ENCODE peak calls at places on chromosomes 12 and 14, in seven cellular contexts. One of them, this sample, is unnamed.

GRCh38 chr14:66228267-66228970 is 257.8 kb upstream of the CCDC196 start:
- DNase-seq in stimulated activated CD4-positive, alpha-beta T cell treated with anti-CD3 and anti-CD28 coated beads, Interleukin-1b, Interleukin-23, amount 100 ng/mL, for 1 hour: no peak
- DNase-seq in CD4-positive, alpha-beta T cell: no peak
- DNase-seq in activated naive CD4-positive, alpha-beta T cell treated with anti-CD3 and anti-CD28 coated beads, Interleukin-2, amount 10 ng/mL, durations not matched to agents 7 days and 5 days: no peak
- DNase-seq in AML-193: no peak
- DNase-seq in lung: no peak
- DNase-seq in IMR-90: no peak
- DNase-seq in this sample: no peak

GRCh38 chr14:42854061-42854460 is 1247.4 kb downstream of the LRFN5 start:
- DNase-seq in AML-193: no peak
- DNase-seq in stimulated activated CD4-positive, alpha-beta T cell treated with anti-CD3 and anti-CD28 coated beads, Interleukin-1b, Interleukin-23, amount 100 ng/mL, for 1 hour: no peak
- DNase-seq in CD4-positive, alpha-beta T cell: no peak
- DNase-seq in lung: no peak
- DNase-seq in IMR-90: peak
- DNase-seq in activated naive CD4-positive, alpha-beta T cell treated with anti-CD3 and anti-CD28 coated beads, Interleukin-2, amount 10 ng/mL, durations not matched to agents 7 days and 5 days: no peak
- DNase-seq in this sample: no peak

GRCh38 chr14:73757876-73758391 is 43.8 kb upstream of the PNMA1 start:
- DNase-seq in IMR-90: no peak
- DNase-seq in CD4-positive, alpha-beta T cell: no peak
- DNase-seq in lung: no peak
- DNase-seq in activated naive CD4-positive, alpha-beta T cell treated with anti-CD3 and anti-CD28 coated beads, Interleukin-2, amount 10 ng/mL, durations not matched to agents 7 days and 5 days: no peak
- DNase-seq in AML-193: no peak
- DNase-seq in stimulated activated CD4-positive, alpha-beta T cell treated with anti-CD3 and anti-CD28 coated beads, Interleukin-1b, Interleukin-23, amount 100 ng/mL, for 1 hour: no peak
- DNase-seq in this sample: no peak

GRCh38 chr12:3273409-3273853 is 196.3 kb downstream of the TSPAN9 start:
- DNase-seq in IMR-90: peak
- DNase-seq in AML-193: no peak
- DNase-seq in stimulated activated CD4-positive, alpha-beta T cell treated with anti-CD3 and anti-CD28 coated beads, Interleukin-1b, Interleukin-23, amount 100 ng/mL, for 1 hour: no peak
- DNase-seq in activated naive CD4-positive, alpha-beta T cell treated with anti-CD3 and anti-CD28 coated beads, Interleukin-2, amount 10 ng/mL, durations not matched to agents 7 days and 5 days: no peak
- DNase-seq in lung: no peak
- DNase-seq in CD4-positive, alpha-beta T cell: no peak
- DNase-seq in this sample: no peak

GRCh38 chr12:1474567-1475153 is 119.7 kb downstream of the FBXL14 start:
- DNase-seq in CD4-positive, alpha-beta T cell: no peak
- DNase-seq in lung: no peak
- DNase-seq in AML-193: no peak
- DNase-seq in activated naive CD4-positive, alpha-beta T cell treated with anti-CD3 and anti-CD28 coated beads, Interleukin-2, amount 10 ng/mL, durations not matched to agents 7 days and 5 days: no peak
- DNase-seq in IMR-90: peak
- DNase-seq in stimulated activated CD4-positive, alpha-beta T cell treated with anti-CD3 and anti-CD28 coated beads, Interleukin-1b, Interleukin-23, amount 100 ng/mL, for 1 hour: no peak
- DNase-seq in this sample: no peak

GRCh38 chr14:60651936-60652673 is 2.8 kb upstream of the SIX1 start:
- DNase-seq in AML-193: no peak
- DNase-seq in stimulated activated CD4-positive, alpha-beta T cell treated with anti-CD3 and anti-CD28 coated beads, Interleukin-1b, Interleukin-23, amount 100 ng/mL, for 1 hour: no peak
- DNase-seq in IMR-90: peak
- DNase-seq in activated naive CD4-positive, alpha-beta T cell treated with anti-CD3 and anti-CD28 coated beads, Interleukin-2, amount 10 ng/mL, durations not matched to agents 7 days and 5 days: no peak
- DNase-seq in lung: no peak
- DNase-seq in CD4-positive, alpha-beta T cell: no peak
- DNase-seq in this sample: no peak

GRCh38 chr12:12798480-12798879 is 13.0 kb downstream of the APOLD1 start:
- DNase-seq in CD4-positive, alpha-beta T cell: no peak
- DNase-seq in AML-193: no peak
- DNase-seq in lung: no peak
- DNase-seq in stimulated activated CD4-positive, alpha-beta T cell treated with anti-CD3 and anti-CD28 coated beads, Interleukin-1b, Interleukin-23, amount 100 ng/mL, for 1 hour: no peak
- DNase-seq in IMR-90: no peak
- DNase-seq in activated naive CD4-positive, alpha-beta T cell treated with anti-CD3 and anti-CD28 coated beads, Interleukin-2, amount 10 ng/mL, durations not matched to agents 7 days and 5 days: no peak
- DNase-seq in this sample: no peak

GRCh38 chr12:132168311-132169031 is 24.2 kb downstream of the NOC4L start:
- DNase-seq in AML-193: no peak
- DNase-seq in CD4-positive, alpha-beta T cell: no peak
- DNase-seq in activated naive CD4-positive, alpha-beta T cell treated with anti-CD3 and anti-CD28 coated beads, Interleukin-2, amount 10 ng/mL, durations not matched to agents 7 days and 5 days: no peak
- DNase-seq in lung: no peak
- DNase-seq in stimulated activated CD4-positive, alpha-beta T cell treated with anti-CD3 and anti-CD28 coated beads, Interleukin-1b, Interleukin-23, amount 100 ng/mL, for 1 hour: no peak
- DNase-seq in IMR-90: no peak
- DNase-seq in this sample: no peak

GRCh38 chr12:76094754-76095153 is 10.3 kb upstream of the NAP1L1 start:
- DNase-seq in CD4-positive, alpha-beta T cell: no peak
- DNase-seq in activated naive CD4-positive, alpha-beta T cell treated with anti-CD3 and anti-CD28 coated beads, Interleukin-2, amount 10 ng/mL, durations not matched to agents 7 days and 5 days: no peak
- DNase-seq in stimulated activated CD4-positive, alpha-beta T cell treated with anti-CD3 and anti-CD28 coated beads, Interleukin-1b, Interleukin-23, amount 100 ng/mL, for 1 hour: no peak
- DNase-seq in AML-193: no peak
- DNase-seq in lung: no peak
- DNase-seq in IMR-90: no peak
- DNase-seq in this sample: no peak

GRCh38 chr12:32107376-32108267 is 975 bp downstream of the BICD1 start:
- DNase-seq in AML-193: no peak
- DNase-seq in IMR-90: peak
- DNase-seq in activated naive CD4-positive, alpha-beta T cell treated with anti-CD3 and anti-CD28 coated beads, Interleukin-2, amount 10 ng/mL, durations not matched to agents 7 days and 5 days: peak
- DNase-seq in lung: no peak
- DNase-seq in CD4-positive, alpha-beta T cell: peak
- DNase-seq in stimulated activated CD4-positive, alpha-beta T cell treated with anti-CD3 and anti-CD28 coated beads, Interleukin-1b, Interleukin-23, amount 100 ng/mL, for 1 hour: no peak
- DNase-seq in this sample: no peak

GRCh38 chr14:104893435-104894207 is 28.6 kb downstream of the CEP170B start:
- DNase-seq in IMR-90: no peak
- DNase-seq in AML-193: no peak
- DNase-seq in activated naive CD4-positive, alpha-beta T cell treated with anti-CD3 and anti-CD28 coated beads, Interleukin-2, amount 10 ng/mL, durations not matched to agents 7 days and 5 days: no peak
- DNase-seq in CD4-positive, alpha-beta T cell: no peak
- DNase-seq in lung: no peak
- DNase-seq in stimulated activated CD4-positive, alpha-beta T cell treated with anti-CD3 and anti-CD28 coated beads, Interleukin-1b, Interleukin-23, amount 100 ng/mL, for 1 hour: no peak
- DNase-seq in this sample: no peak

GRCh38 chr14:100056964-100057817 is 8.0 kb upstream of the EVL start:
- DNase-seq in stimulated activated CD4-positive, alpha-beta T cell treated with anti-CD3 and anti-CD28 coated beads, Interleukin-1b, Interleukin-23, amount 100 ng/mL, for 1 hour: no peak
- DNase-seq in activated naive CD4-positive, alpha-beta T cell treated with anti-CD3 and anti-CD28 coated beads, Interleukin-2, amount 10 ng/mL, durations not matched to agents 7 days and 5 days: peak
- DNase-seq in CD4-positive, alpha-beta T cell: no peak
- DNase-seq in lung: no peak
- DNase-seq in IMR-90: peak
- DNase-seq in AML-193: peak
- DNase-seq in this sample: no peak

GRCh38 chr12:68835333-68835908 is 27.4 kb downstream of the MDM2 start:
- DNase-seq in CD4-positive, alpha-beta T cell: no peak
- DNase-seq in IMR-90: no peak
- DNase-seq in activated naive CD4-positive, alpha-beta T cell treated with anti-CD3 and anti-CD28 coated beads, Interleukin-2, amount 10 ng/mL, durations not matched to agents 7 days and 5 days: no peak
- DNase-seq in AML-193: no peak
- DNase-seq in stimulated activated CD4-positive, alpha-beta T cell treated with anti-CD3 and anti-CD28 coated beads, Interleukin-1b, Interleukin-23, amount 100 ng/mL, for 1 hour: no peak
- DNase-seq in lung: no peak
- DNase-seq in this sample: no peak

GRCh38 chr12:13211191-13211858 is 14.8 kb downstream of the EMP1 start:
- DNase-seq in lung: no peak
- DNase-seq in CD4-positive, alpha-beta T cell: no peak
- DNase-seq in AML-193: no peak
- DNase-seq in activated naive CD4-positive, alpha-beta T cell treated with anti-CD3 and anti-CD28 coated beads, Interleukin-2, amount 10 ng/mL, durations not matched to agents 7 days and 5 days: no peak
- DNase-seq in IMR-90: peak
- DNase-seq in stimulated activated CD4-positive, alpha-beta T cell treated with anti-CD3 and anti-CD28 coated beads, Interleukin-1b, Interleukin-23, amount 100 ng/mL, for 1 hour: no peak
- DNase-seq in this sample: no peak

GRCh38 chr12:120742207-120742536 is 16.5 kb downstream of the ACADS start:
- DNase-seq in stimulated activated CD4-positive, alpha-beta T cell treated with anti-CD3 and anti-CD28 coated beads, Interleukin-1b, Interleukin-23, amount 100 ng/mL, for 1 hour: no peak
- DNase-seq in activated naive CD4-positive, alpha-beta T cell treated with anti-CD3 and anti-CD28 coated beads, Interleukin-2, amount 10 ng/mL, durations not matched to agents 7 days and 5 days: no peak
- DNase-seq in lung: no peak
- DNase-seq in AML-193: no peak
- DNase-seq in CD4-positive, alpha-beta T cell: no peak
- DNase-seq in IMR-90: no peak
- DNase-seq in this sample: no peak

GRCh38 chr12:57479376-57480115 is at the start of gene ARHGAP9:
- DNase-seq in activated naive CD4-positive, alpha-beta T cell treated with anti-CD3 and anti-CD28 coated beads, Interleukin-2, amount 10 ng/mL, durations not matched to agents 7 days and 5 days: peak
- DNase-seq in stimulated activated CD4-positive, alpha-beta T cell treated with anti-CD3 and anti-CD28 coated beads, Interleukin-1b, Interleukin-23, amount 100 ng/mL, for 1 hour: no peak
- DNase-seq in lung: no peak
- DNase-seq in AML-193: peak
- DNase-seq in IMR-90: peak
- DNase-seq in CD4-positive, alpha-beta T cell: peak
- DNase-seq in this sample: no peak

This sample was measured in ureter.